ENCODE peak calls at places on chromosome 19, in five cellular contexts. L is HT1080, R is mesendoderm, G is AG04450, V is sigmoid colon. F is an unnamed sample.

GRCh38 chr19:2181618-2181997 is 17.9 kb downstream of the DOT1L start:
- DNase-seq in L (no peak), R (no peak), V (no peak), G (no peak), F (no peak)

GRCh38 chr19:48619692-48620565 is 623 bp downstream of the SPHK2 start:
- DNase-seq in R (no peak), V (no peak), G (no peak), L (no peak), F (no peak)

GRCh38 chr19:31316201-31316951 is 32.9 kb downstream of the TSHZ3 start:
- DNase-seq in G (no peak), R (peak), L (no peak), V (peak), F (no peak)

GRCh38 chr19:40335855-40336700 is 12.1 kb downstream of the C19orf47 start:
- DNase-seq in R (no peak), L (no peak), G (no peak), V (no peak), F (peak)

GRCh38 chr19:46279177-46279576 is 17.7 kb upstream of the HIF3A start:
- DNase-seq in G (no peak), V (no peak), R (peak), L (no peak), F (no peak)

GRCh38 chr19:2087621-2088100 is 8.5 kb downstream of the MOB3A start:
- DNase-seq in R (no peak), G (no peak), V (no peak), L (no peak), F (no peak)

GRCh38 chr19:34393629-34394028 is 10.6 kb upstream of the PDCD2L start:
- DNase-seq in L (no peak), R (no peak), G (no peak), V (no peak), F (no peak)

GRCh38 chr19:1026189-1027019 is at the start of gene CNN2:
- DNase-seq in V (peak), R (peak), L (peak), G (no peak), F (peak)

GRCh38 chr19:1629256-1629808 is 23.1 kb downstream of the TCF3 start:
- DNase-seq in G (no peak), R (no peak), L (no peak), V (no peak), F (no peak)

GRCh38 chr19:41880329-41880708 is 2.7 kb upstream of the ARHGEF1 start:
- DNase-seq in R (no peak), V (no peak), L (no peak), G (no peak), F (no peak)

GRCh38 chr19:10013834-10014618 is 743 bp downstream of the RDH8 start:
- DNase-seq in G (no peak), R (no peak), L (no peak), V (no peak), F (no peak)

GRCh38 chr19:15631817-15632216 is 8.9 kb upstream of the CYP4F3 start:
- DNase-seq in L (no peak), G (no peak), V (no peak), R (peak), F (no peak)

GRCh38 chr19:7177926-7178325 is 108.4 kb downstream of the ZNF557 start:
- DNase-seq in L (no peak), G (no peak), V (peak), R (no peak), F (no peak)

GRCh38 chr19:16898306-16899015 is 9.7 kb downstream of the F2RL3 start:
- DNase-seq in L (no peak), G (no peak), R (no peak), V (no peak), F (no peak)

GRCh38 chr19:10510301-10510802 is 6.9 kb downstream of the S1PR5 start:
- DNase-seq in L (no peak), V (no peak), G (no peak), R (peak), F (no peak)